ENCODE peak calls at places on chromosomes 4 and X, in nine cellular contexts. W is tibial artery, D is T-helper 22 cell, H is AG10803, A is GM03348, C is esophagus muscularis mucosa, B is NCI-H1105, U is NCI-H2081, X is Right ventricle myocardium superior. F is an unnamed sample.
A peak's percentile ranks its signal among the peaks of the same experiment; 100 is the strongest.

GRCh38 chr4:38856524-38857337 is at the start of gene TLR6:
- DNase-seq in C (no peak), U (peak; percentile 58), B (peak; percentile 1), A (peak; percentile 30), D (peak; percentile 29), H (peak; percentile 48), X (no peak), W (peak; percentile 46), F (no peak)

GRCh38 chr4:15657366-15657765 is 2.2 kb upstream of the FBXL5 start:
- DNase-seq in U (no peak), A (no peak), C (no peak), W (no peak), B (no peak), D (no peak), H (peak; percentile 37), X (no peak), F (no peak)

GRCh38 chrX:23403849-23404248 is 69.2 kb downstream of the PTCHD1 start:
- DNase-seq in B (no peak), A (no peak), H (no peak), C (no peak), U (peak; percentile 24), W (no peak), D (no peak), X (no peak), F (no peak)

GRCh38 chr4:125317526-125317880 is 2.7 kb downstream of the FAT4 start:
- DNase-seq in A (peak; percentile 57), W (peak; percentile 48), H (peak; percentile 56), U (no peak), D (no peak), X (peak; percentile 69), B (no peak), C (no peak), F (no peak)

GRCh38 chrX:12970691-12971202 is 4.2 kb upstream of the TMSB4X start:
- DNase-seq in D (peak; percentile 51), X (no peak), H (peak; percentile 67), B (no peak), C (no peak), A (peak; percentile 45), U (peak; percentile 21), W (peak; percentile 29), F (no peak)

GRCh38 chr4:72568959-72569718 is at the start of gene ADAMTS3:
- DNase-seq in B (peak; percentile 39), H (peak; percentile 8), D (no peak), U (peak; percentile 61), A (peak; percentile 72), W (peak; percentile 70), X (peak; percentile 73), C (peak; percentile 92), F (no peak)

GRCh38 chr4:164177186-164177585 is 576.7 kb upstream of the SMIM31 start:
- DNase-seq in H (no peak), A (no peak), X (no peak), U (no peak), D (no peak), W (no peak), B (no peak), C (no peak), F (no peak)

GRCh38 chr4:336099-336892 is 1.3 kb upstream of the ZNF141 start:
- DNase-seq in A (peak; percentile 59), X (peak; percentile 71), B (no peak), C (no peak), D (no peak), W (peak; percentile 24), H (peak; percentile 4), U (no peak), F (no peak)

GRCh38 chr4:2226261-2226660 is 15.7 kb downstream of the HAUS3 start:
- DNase-seq in D (no peak), H (no peak), A (no peak), X (no peak), W (no peak), U (peak; percentile 23), C (no peak), B (peak; percentile 37), F (no peak)

GRCh38 chr4:10079951-10080873 is 36.4 kb downstream of the WDR1 start:
- DNase-seq in C (no peak), A (no peak), X (peak; percentile 58), D (no peak), U (no peak), H (no peak), W (peak; percentile 19), B (peak; percentile 57), F (no peak)

GRCh38 chrX:20313889-20314288 is 47.2 kb upstream of the RPS6KA3 start:
- DNase-seq in A (no peak), H (no peak), D (no peak), B (no peak), W (no peak), X (no peak), U (no peak), C (no peak), F (no peak)

GRCh38 chrX:110450050-110450449 is 91.4 kb downstream of the RTL9 start:
- DNase-seq in H (peak; percentile 61), W (peak; percentile 70), U (peak; percentile 80), X (peak; percentile 74), D (peak; percentile 2), A (peak; percentile 70), B (peak; percentile 29), C (peak; percentile 92), F (no peak)

GRCh38 chr4:6769138-6769983 is 13.2 kb upstream of the KIAA0232 start:
- DNase-seq in C (no peak), D (no peak), A (no peak), X (no peak), U (no peak), W (no peak), B (no peak), H (no peak), F (no peak)

GRCh38 chrX:18255059-18255458 is 34.4 kb upstream of the BEND2 start:
- DNase-seq in B (no peak), X (no peak), C (no peak), A (no peak), U (no peak), D (no peak), H (no peak), W (no peak), F (no peak)

GRCh38 chr4:13701937-13702446 is 74.5 kb upstream of the BOD1L1 start:
- DNase-seq in D (no peak), U (no peak), B (no peak), H (peak; percentile 77), C (no peak), A (peak; percentile 23), X (no peak), W (no peak), F (no peak)

GRCh38 chrX:130245441-130245840 is 23.3 kb downstream of the ZNF280C start:
- DNase-seq in B (no peak), C (no peak), H (peak; percentile 82), D (no peak), W (no peak), U (no peak), A (peak; percentile 66), X (no peak), F (no peak)

GRCh38 chrX:69028006-69028760 is 137.1 kb downstream of the PJA1 start:
- DNase-seq in B (no peak), W (no peak), H (no peak), A (no peak), D (no peak), U (no peak), C (peak; percentile 31), X (no peak), F (peak; percentile 56)

GRCh38 chr4:23297327-23297726 is 592.5 kb downstream of the PPARGC1A start:
- DNase-seq in W (no peak), C (no peak), U (no peak), D (no peak), X (no peak), A (no peak), H (no peak), B (no peak), F (no peak)

GRCh38 chr4:72394264-72394663 is 174.8 kb downstream of the ADAMTS3 start:
- DNase-seq in W (no peak), X (no peak), H (no peak), A (no peak), B (no peak), D (no peak), U (no peak), C (no peak), F (no peak)

GRCh38 chrX:2385224-2385623 is 115.6 kb downstream of the DHRSX start:
- DNase-seq in B (no peak), D (no peak), C (no peak), H (peak; percentile 83), X (no peak), U (no peak), A (peak; percentile 54), W (no peak), F (no peak)

GRCh38 chrX:17635231-17635630 is 102.1 kb upstream of the SCML1 start:
- DNase-seq in U (no peak), X (no peak), C (no peak), A (no peak), H (no peak), D (no peak), W (no peak), B (no peak), F (no peak)

GRCh38 chrX:68440940-68441339 is 7.6 kb upstream of the OPHN1 start:
- DNase-seq in D (no peak), B (peak; percentile 67), H (peak; percentile 54), A (peak; percentile 18), U (peak; percentile 16), W (peak; percentile 50), X (peak; percentile 51), C (no peak), F (no peak)

GRCh38 chr4:105145059-105145912 is 1.4 kb upstream of the TET2 start:
- DNase-seq in A (no peak), W (no peak), X (no peak), U (no peak), H (no peak), D (no peak), C (no peak), B (no peak), F (no peak)

GRCh38 chr4:158008551-158009218 is 164.1 kb downstream of the GASK1B start:
- DNase-seq in H (peak; percentile 30), B (no peak), U (no peak), D (no peak), A (no peak), C (no peak), W (no peak), X (no peak), F (no peak)

GRCh38 chr4:146790515-146790914 is 151.8 kb downstream of the POU4F2 start:
- DNase-seq in B (no peak), X (no peak), A (no peak), H (no peak), U (no peak), W (no peak), C (no peak), D (no peak), F (no peak)

GRCh38 chrX:10071451-10072163 is 85.2 kb upstream of the CLCN4 start:
- DNase-seq in W (no peak), H (peak; percentile 71), D (no peak), U (peak; percentile 83), X (no peak), B (peak; percentile 66), C (no peak), A (peak; percentile 7), F (no peak)

F was measured in vagina.